ENCODE peak calls at places on chromosome 17, in six cellular contexts. J, N, S, C, L and V are unnamed samples.

GRCh38 chr17:70288540-70289290 is 119.4 kb downstream of the KCNJ2 start:
- DNase-seq in N (no peak), L (no peak), J (no peak), S (no peak), C (no peak), V (peak; percentile 12)

GRCh38 chr17:41588126-41588810 is 1.6 kb upstream of the KRT14 start:
- DNase-seq in S (no peak), J (no peak), C (no peak), N (no peak), L (no peak), V (peak; percentile 33)

GRCh38 chr17:82053556-82054263 is 2.0 kb downstream of the GPS1 start:
- DNase-seq in L (no peak), N (no peak), C (no peak), J (no peak), S (no peak), V (no peak)

GRCh38 chr17:46809110-46809571 is 9.4 kb downstream of the WNT3 start:
- DNase-seq in J (no peak), S (peak; percentile 32), C (no peak), N (no peak), L (no peak), V (no peak)

GRCh38 chr17:67602974-67603373 is 114.8 kb upstream of the NOL11 start:
- DNase-seq in J (peak; percentile 30), S (peak; percentile 65), N (peak; percentile 47), L (peak; percentile 27), C (peak; percentile 56), V (no peak)

GRCh38 chr17:55275894-55276804 is 11.4 kb downstream of the HLF start:
- DNase-seq in C (no peak), N (no peak), S (no peak), J (no peak), L (no peak), V (peak; percentile 36)

GRCh38 chr17:47230864-47231263 is 21.7 kb downstream of the MYL4 start:
- DNase-seq in L (no peak), S (no peak), J (no peak), N (no peak), C (no peak), V (no peak)

GRCh38 chr17:31754239-31754945 is 104.7 kb downstream of the COPRS start:
- DNase-seq in L (peak; percentile 11), S (no peak), N (no peak), J (no peak), C (no peak), V (peak; percentile 43)

GRCh38 chr17:38579934-38580333 is 25.8 kb downstream of the SRCIN1 start:
- DNase-seq in L (peak; percentile 93), C (no peak), N (no peak), J (no peak), S (peak; percentile 87), V (no peak)

GRCh38 chr17:12756786-12757185 is 32.5 kb upstream of the ARHGAP44 start:
- DNase-seq in L (no peak), S (no peak), N (no peak), C (no peak), J (no peak), V (no peak)

GRCh38 chr17:34173221-34173620 is 81.9 kb upstream of the CCL2 start:
- DNase-seq in L (no peak), N (no peak), C (no peak), J (no peak), S (no peak), V (no peak)

GRCh38 chr17:41002814-41003213 is 3.1 kb upstream of the KRTAP3-2 start:
- DNase-seq in C (no peak), L (no peak), N (no peak), S (no peak), J (no peak), V (no peak)

GRCh38 chr17:19762515-19762961 is 14.4 kb upstream of the ALDH3A1 start:
- DNase-seq in J (peak; percentile 50), S (peak; percentile 84), C (peak; percentile 72), L (peak; percentile 81), N (peak; percentile 60), V (no peak)

GRCh38 chr17:10681866-10682446 is 15.4 kb downstream of the SCO1 start:
- DNase-seq in C (no peak), N (no peak), J (no peak), S (no peak), L (no peak), V (no peak)

GRCh38 chr17:69084911-69085310 is 24.2 kb upstream of the ABCA9 start:
- DNase-seq in C (no peak), L (no peak), J (no peak), S (peak; percentile 27), N (no peak), V (no peak)

DNA sequence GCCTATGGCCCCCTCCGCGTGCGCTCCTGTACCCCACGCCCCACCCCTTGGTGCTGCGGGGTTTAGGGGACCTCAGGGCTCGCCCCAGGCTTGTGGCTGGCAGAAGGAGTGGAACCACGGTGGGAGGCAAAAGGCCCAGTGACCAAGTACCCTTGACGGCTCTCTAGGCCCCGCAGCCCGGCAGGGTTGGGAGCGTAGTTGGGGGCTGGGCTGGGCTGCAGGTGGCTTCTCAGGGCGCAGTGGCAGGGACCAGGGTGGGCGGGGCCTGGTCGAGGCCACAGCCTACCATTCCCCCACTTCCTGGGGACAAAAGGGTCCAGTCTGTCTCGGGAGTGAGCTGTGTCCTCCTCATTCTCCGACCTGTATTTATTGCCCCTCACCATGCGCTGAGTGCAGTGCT is 124.9 kb downstream of the RBFOX3 start:
- DNase-seq in N (no peak), J (no peak), C (no peak), L (no peak), S (no peak), V (no peak)
- H3K27ac ChIP-seq in N (no peak overlapping the region), J (no peak overlapping the region), C (no peak overlapping the region), L (no peak overlapping the region), S (no peak overlapping the region), V (no peak overlapping the region)

DNA sequence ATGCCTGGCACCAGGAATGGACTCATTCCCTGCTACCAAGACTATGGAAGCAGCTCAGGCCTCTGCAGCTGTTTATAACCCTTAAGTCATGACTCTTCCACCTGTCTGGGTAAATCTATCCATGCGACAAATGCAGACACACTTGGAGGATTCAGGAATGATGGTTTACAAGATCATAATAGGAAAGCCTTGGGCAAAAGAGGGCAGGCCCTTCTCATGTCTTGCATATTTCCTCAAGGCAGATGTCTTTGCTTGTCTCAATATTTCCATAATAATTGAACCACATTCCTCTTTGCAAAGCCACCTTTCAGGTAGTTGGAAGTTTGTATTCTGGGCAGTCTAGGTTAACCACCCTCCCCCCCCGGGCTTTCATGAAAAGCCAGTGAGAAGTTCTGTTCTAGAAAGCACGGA is 884 bp upstream of the JPT1 start:
- DNase-seq in L (peak; percentile 87), S (no peak), J (no peak), C (no peak), N (no peak), V (no peak)
- H3K27ac ChIP-seq in L (peak overlapping the region; percentile 89), S (peak overlapping the region; percentile 41), J (peak overlapping the region; percentile 45), C (peak overlapping the region; percentile 73), N (peak overlapping the region; percentile 63), V (peak overlapping the region; percentile 63)

DNA sequence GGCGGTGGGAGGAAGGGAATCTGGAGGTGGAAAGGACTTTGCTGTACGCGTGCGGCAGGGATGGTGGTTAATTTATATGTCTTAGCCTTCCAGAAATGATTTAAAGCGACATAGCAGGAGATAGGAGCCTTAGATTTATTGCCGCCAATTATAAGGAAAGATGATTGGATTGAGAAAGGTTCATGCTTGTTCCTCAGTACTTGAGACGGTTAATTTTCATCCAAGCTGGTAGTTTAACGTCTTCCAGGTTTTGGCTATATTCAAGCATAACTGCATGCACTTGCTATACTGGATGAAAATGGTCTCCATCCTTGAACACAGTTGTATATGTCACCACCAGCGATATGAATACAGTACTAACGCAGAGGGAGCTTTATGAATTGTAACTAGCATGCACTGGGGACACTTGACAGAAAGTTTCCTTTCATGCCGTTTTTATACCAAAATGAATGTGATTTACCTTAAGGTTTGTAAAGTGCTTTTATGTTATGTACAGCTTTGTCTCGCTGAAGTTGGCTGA is 618 bp upstream of the PEX12 start:
- DNase-seq in L (no peak), S (no peak), J (no peak), N (peak; percentile 11), C (no peak), V (no peak)
- H3K27ac ChIP-seq in L (peak overlapping the region; percentile 54), S (peak overlapping the region; percentile 89), J (peak overlapping the region; percentile 90), N (peak overlapping the region; percentile 89), C (peak overlapping the region; percentile 90), V (peak overlapping the region; percentile 64)

GRCh38 chr17:18259621-18260331 is 686 bp upstream of the MIEF2 start:
- DNase-seq in C (no peak), N (no peak), J (no peak), S (no peak), L (no peak), V (peak; percentile 81)
- H3K27ac ChIP-seq in C (peak overlapping the region; percentile 38), N (peak overlapping the region; percentile 96), J (peak overlapping the region; percentile 23), S (peak overlapping the region; percentile 95), L (no peak overlapping the region), V (peak overlapping the region; percentile 99)

GRCh38 chr17:57502696-57503307 is 242.3 kb downstream of the CCDC182 start:
- DNase-seq in N (no peak), C (no peak), L (no peak), J (no peak), S (no peak), V (no peak)
- H3K27ac ChIP-seq in N (no peak overlapping the region), C (no peak overlapping the region), L (no peak overlapping the region), J (no peak overlapping the region), S (no peak overlapping the region), V (no peak overlapping the region)

GRCh38 chr17:64334851-64335250 is 55.8 kb downstream of the PECAM1 start:
- DNase-seq in L (peak; percentile 57), N (no peak), J (no peak), C (no peak), S (no peak), V (no peak)

GRCh38 chr17:64332502-64332901 is 58.2 kb downstream of the PECAM1 start:
- DNase-seq in N (no peak), C (no peak), S (no peak), L (no peak), J (no peak), V (no peak)

GRCh38 chr17:64331366-64331765 is 59.3 kb downstream of the PECAM1 start:
- DNase-seq in S (no peak), C (no peak), L (no peak), J (no peak), N (no peak), V (no peak)

GRCh38 chr17:64329571-64329970 is 61.1 kb downstream of the PECAM1 start:
- DNase-seq in L (no peak), S (no peak), N (no peak), J (no peak), C (no peak), V (no peak)

GRCh38 chr17:64331946-64332493 is 58.6 kb downstream of the PECAM1 start:
- DNase-seq in N (no peak), L (no peak), J (no peak), C (no peak), S (no peak), V (no peak)
- H3K27ac ChIP-seq in N (no peak overlapping the region), L (no peak overlapping the region), J (no peak overlapping the region), C (peak overlapping the region; percentile 54), S (no peak overlapping the region), V (no peak overlapping the region)

DNA sequence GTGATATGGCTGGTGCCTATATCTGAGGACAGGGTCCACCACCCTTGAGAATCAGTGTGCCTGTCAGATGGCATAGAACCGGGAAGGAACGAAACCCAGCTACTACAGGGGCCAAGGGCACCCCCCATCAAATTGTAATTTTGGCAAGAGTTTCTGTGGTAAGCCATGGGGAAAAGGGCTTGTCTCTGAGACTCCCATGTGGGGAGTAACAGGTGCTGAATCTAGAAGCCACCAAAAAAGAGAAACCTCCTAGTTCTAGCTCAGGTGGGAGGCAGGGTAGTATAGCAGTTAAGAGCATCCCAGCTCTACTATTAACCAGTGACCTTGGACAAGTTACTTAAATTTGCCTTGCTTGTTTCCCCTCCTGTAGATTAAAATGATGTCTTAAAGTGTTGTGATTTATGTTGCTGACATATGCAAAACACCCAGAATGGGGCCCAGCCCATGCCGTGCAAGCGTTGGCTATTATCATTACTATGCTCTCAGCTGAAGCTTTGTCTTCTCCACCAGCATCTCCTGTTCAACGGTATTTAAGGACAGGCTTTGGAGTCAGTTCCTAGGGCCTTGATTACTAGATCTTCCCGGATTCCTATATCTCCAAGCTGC is 210.7 kb upstream of the NLRP1 start:
- DNase-seq in J (no peak), C (no peak), S (no peak), L (no peak), N (no peak), V (no peak)
- H3K27ac ChIP-seq in J (no peak overlapping the region), C (no peak overlapping the region), S (no peak overlapping the region), L (no peak overlapping the region), N (no peak overlapping the region), V (no peak overlapping the region)